ENCODE peak calls at places on chromosome 7, in eight cellular contexts. X is neuronal stem cell, N is A549, F is H9, Q is fibroblast of lung, J is PC-3, W is GM23338, O is GM23248. V is an unnamed sample.

GRCh38 chr7:66013938-66014337 is 31.9 kb upstream of the GUSB start:
- DNase-seq in N (peak), X (peak), W (peak), F (peak), Q (peak), J (peak), O (peak), V (peak)

GRCh38 chr7:36961691-36962090 is 237.4 kb upstream of the AOAH start:
- DNase-seq in N (no peak), X (no peak), Q (no peak), O (no peak), F (no peak), W (no peak), J (no peak), V (no peak)

GRCh38 chr7:69018200-69018599 is 580.1 kb upstream of the AUTS2 start:
- DNase-seq in F (peak), Q (no peak), O (no peak), N (no peak), W (peak), J (no peak), X (no peak), V (peak)

GRCh38 chr7:157238087-157238486 is 98.7 kb upstream of the DNAJB6 start:
- DNase-seq in N (no peak), W (peak), X (no peak), O (no peak), J (no peak), F (peak), Q (no peak), V (no peak)

GRCh38 chr7:34100661-34101060 is 195.3 kb downstream of the BMPER start:
- DNase-seq in W (no peak), O (no peak), N (no peak), J (no peak), F (no peak), X (no peak), Q (no peak), V (no peak)

GRCh38 chr7:111803015-111803758 is 240.9 kb upstream of the IMMP2L start:
- DNase-seq in F (no peak), X (no peak), J (peak), W (no peak), N (no peak), Q (no peak), O (peak), V (no peak)

GRCh38 chr7:112116894-112117293 is 89.3 kb downstream of the DOCK4 start:
- DNase-seq in J (no peak), N (no peak), F (no peak), W (no peak), X (no peak), Q (no peak), O (no peak), V (no peak)

GRCh38 chr7:118312966-118313365 is 88.5 kb downstream of the ANKRD7 start:
- DNase-seq in N (no peak), O (no peak), W (no peak), J (no peak), Q (no peak), X (no peak), F (no peak), V (no peak)

GRCh38 chr7:41612386-41612785 is 90.5 kb downstream of the INHBA start:
- DNase-seq in F (no peak), X (no peak), O (no peak), N (no peak), J (no peak), Q (no peak), W (no peak), V (no peak)

GRCh38 chr7:150341263-150342118 is at the start of gene RARRES2:
- DNase-seq in J (no peak), F (peak), Q (peak), X (no peak), N (no peak), O (no peak), W (peak), V (peak)

GRCh38 chr7:68425377-68425776 is 1172.9 kb upstream of the AUTS2 start:
- DNase-seq in W (no peak), F (no peak), J (no peak), X (no peak), N (no peak), Q (no peak), O (no peak), V (no peak)

GRCh38 chr7:78939669-78940068 is 513.8 kb downstream of the MAGI2 start:
- DNase-seq in O (peak), J (no peak), W (no peak), N (no peak), Q (no peak), F (no peak), X (no peak), V (no peak)

GRCh38 chr7:1694551-1694950 is 24.5 kb downstream of the ELFN1 start:
- DNase-seq in F (no peak), O (no peak), N (no peak), W (no peak), J (no peak), Q (no peak), X (no peak), V (no peak)

GRCh38 chr7:12130664-12131063 is 80.4 kb upstream of the TMEM106B start:
- DNase-seq in N (no peak), F (no peak), W (no peak), O (no peak), J (peak), X (no peak), Q (no peak), V (no peak)

GRCh38 chr7:119197872-119198527 is 973.5 kb downstream of the ANKRD7 start:
- DNase-seq in X (peak), Q (peak), O (peak), F (peak), W (peak), N (peak), J (peak), V (peak)

GRCh38 chr7:148711191-148712102 is 12.7 kb downstream of the CUL1 start:
- DNase-seq in O (no peak), N (no peak), X (no peak), J (no peak), W (no peak), Q (no peak), F (no peak), V (no peak)

DNA sequence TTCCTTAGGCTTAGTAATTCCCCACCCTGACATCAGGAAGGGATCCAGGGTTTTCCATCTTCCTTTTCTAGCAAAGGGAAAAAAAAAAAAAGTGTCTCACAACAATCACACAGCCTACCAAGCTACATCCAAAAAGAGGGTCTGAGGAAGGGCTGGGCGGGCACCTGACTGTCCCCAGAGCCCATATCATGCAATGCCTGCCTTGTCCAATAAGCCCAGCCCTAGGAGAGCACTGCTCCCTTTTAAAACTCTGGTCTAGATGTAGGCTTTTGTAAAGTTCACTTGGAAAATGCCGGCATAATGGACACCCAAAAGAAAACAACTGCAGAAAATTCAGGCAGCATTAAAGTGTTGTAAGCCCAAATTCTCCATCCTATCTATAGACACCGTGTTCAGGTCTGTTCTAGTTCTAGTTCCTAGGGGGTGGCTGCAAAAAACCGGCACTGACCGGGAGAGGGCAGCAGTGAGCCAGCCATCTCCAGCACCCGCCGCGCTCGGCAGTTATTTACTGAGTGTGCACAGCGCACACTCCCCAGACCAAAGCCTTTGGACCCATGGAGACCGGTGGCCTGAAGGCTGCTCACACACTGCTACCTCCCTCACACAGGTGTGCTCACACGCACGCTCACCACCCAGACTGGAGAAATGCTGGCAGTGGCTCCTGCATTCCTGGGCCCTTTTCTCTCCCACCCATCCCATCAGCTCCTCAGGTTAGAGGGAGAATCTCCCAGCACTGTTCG is 48.7 kb downstream of the PODXL start:
- DNase-seq in X (peak), Q (peak), W (peak), O (peak), N (peak), J (peak), F (no peak), V (peak)
- H3K4me2 ChIP-seq in X (no peak), Q (no peak), W (no peak), O (no peak), N (peak), J (no peak), F (no peak), V (no peak)

DNA sequence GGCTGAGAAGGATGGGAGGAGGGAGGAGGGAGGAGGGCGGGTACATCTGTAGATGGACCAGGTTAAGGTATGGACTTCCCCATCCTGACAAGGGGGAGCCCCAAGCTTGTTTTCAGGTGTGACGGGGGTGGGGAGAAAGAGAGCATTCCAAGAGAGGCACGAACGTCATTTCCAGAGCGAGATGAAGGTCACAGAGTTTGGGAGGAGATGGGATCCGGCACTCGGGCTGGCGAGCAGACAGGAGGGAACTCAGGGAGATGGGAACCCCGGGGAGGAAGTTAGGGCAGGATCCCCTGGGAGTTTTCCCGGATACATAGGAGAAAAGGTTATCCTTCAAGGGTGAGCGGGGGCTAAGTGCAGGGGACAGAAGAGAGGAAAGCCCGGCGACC is 118.8 kb downstream of the CUX1 start:
- DNase-seq in F (peak), Q (no peak), X (no peak), W (peak), N (no peak), J (no peak), O (no peak), V (no peak)
- H3K4me2 ChIP-seq in F (peak), Q (peak), X (peak), W (peak), N (no peak), J (no peak), O (peak), V (peak)

GRCh38 chr7:30020535-30020934 is 6.0 kb downstream of the FKBP14 start:
- DNase-seq in F (no peak), Q (no peak), N (no peak), X (no peak), O (no peak), W (no peak), J (no peak), V (no peak)

GRCh38 chr7:30026229-30027064 is at the start of gene FKBP14:
- DNase-seq in X (peak), F (peak), W (peak), Q (peak), O (peak), N (peak), J (peak), V (peak)

GRCh38 chr7:30022991-30023390 is 3.5 kb downstream of the FKBP14 start:
- DNase-seq in F (no peak), N (no peak), Q (no peak), W (no peak), O (no peak), X (no peak), J (no peak), V (no peak)

GRCh38 chr7:30027065-30027456 is 559 bp upstream of the FKBP14 start:
- DNase-seq in O (peak), Q (no peak), X (no peak), F (no peak), J (peak), W (no peak), N (peak), V (no peak)

DNA sequence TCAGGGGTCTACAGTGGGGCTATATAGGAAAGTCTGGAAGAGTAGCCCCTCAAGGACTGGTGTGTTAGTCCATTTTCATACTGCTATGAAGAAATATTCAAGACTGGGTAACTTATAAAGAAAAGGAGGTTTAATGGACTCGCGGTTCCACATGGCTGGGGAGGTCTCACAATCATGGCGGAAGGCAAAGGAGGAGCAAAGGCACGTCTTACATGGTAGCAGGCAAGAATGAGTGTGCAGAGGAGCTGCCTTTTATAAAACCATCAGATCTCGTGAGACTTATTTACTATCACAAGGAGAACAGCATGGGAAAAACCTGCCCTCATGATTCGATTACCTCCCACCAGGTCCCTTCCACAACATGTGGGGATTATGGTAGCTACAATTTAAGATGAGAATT is 3.0 kb downstream of the FKBP14 start:
- DNase-seq in J (no peak), O (no peak), F (no peak), N (no peak), W (no peak), X (no peak), Q (no peak), V (no peak)
- H3K4me2 ChIP-seq in J (no peak), O (no peak), F (no peak), N (no peak), W (no peak), X (no peak), Q (no peak), V (no peak)

GRCh38 chr7:158865462-158865922 is 9.1 kb downstream of the DYNC2I1 start:
- DNase-seq in X (no peak), O (no peak), J (no peak), F (no peak), Q (no peak), W (no peak), N (no peak), V (no peak)

GRCh38 chr7:158865977-158866376 is 9.6 kb downstream of the DYNC2I1 start:
- DNase-seq in X (no peak), O (no peak), W (no peak), N (no peak), J (no peak), F (no peak), Q (no peak), V (no peak)

GRCh38 chr7:158867214-158867984 is 11.0 kb downstream of the DYNC2I1 start:
- DNase-seq in F (no peak), N (no peak), O (no peak), J (no peak), X (no peak), Q (no peak), W (no peak), V (no peak)

GRCh38 chr7:158868754-158869410 is 12.5 kb downstream of the DYNC2I1 start:
- DNase-seq in W (no peak), N (no peak), J (no peak), X (no peak), Q (no peak), O (no peak), F (no peak), V (no peak)

DNA sequence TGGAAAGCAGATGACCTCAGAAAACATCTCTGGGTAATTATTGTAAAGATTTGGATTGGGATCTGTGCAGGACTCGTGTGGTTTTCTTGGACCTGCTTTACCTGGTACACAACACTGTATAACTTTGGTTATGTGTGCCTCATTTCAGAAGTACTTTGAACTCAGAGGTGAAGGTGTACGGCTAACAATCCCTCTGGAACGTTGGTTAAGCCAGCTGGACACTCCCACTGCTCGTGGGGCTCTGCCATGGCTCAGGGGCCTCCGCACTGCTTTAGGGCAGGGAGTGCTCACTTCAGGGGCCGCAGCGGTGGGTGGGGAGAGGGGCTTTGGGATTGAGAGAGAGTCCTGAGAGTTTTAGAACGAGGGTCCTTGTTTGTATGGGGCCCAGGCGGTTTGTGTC is 13.5 kb downstream of the DYNC2I1 start:
- DNase-seq in F (no peak), X (no peak), W (no peak), N (no peak), J (no peak), Q (no peak), O (no peak), V (no peak)
- H3K4me2 ChIP-seq in F (no peak), X (no peak), W (no peak), N (no peak), J (no peak), Q (no peak), O (no peak), V (no peak)